ENCODE peak calls at places on chromosomes 4 and X, in five cellular contexts. S, V, P, J and Y are unnamed samples.

GRCh38 chr4:25654971-25655963 is at the start of gene SLC34A2:
- DNase-seq in P (no peak), S (no peak), J (peak; percentile 88), V (peak; percentile 64), Y (no peak)

GRCh38 chr4:78484574-78484973 is 67.0 kb upstream of the ANXA3 start:
- DNase-seq in V (no peak), P (no peak), S (peak; percentile 16), J (no peak), Y (peak; percentile 9)

GRCh38 chr4:127849505-127850234 is 31.0 kb upstream of the PLK4 start:
- DNase-seq in V (no peak), J (no peak), P (no peak), S (no peak), Y (no peak)

GRCh38 chr4:73734405-73735070 is 5.8 kb upstream of the CXCL8 start:
- DNase-seq in S (peak; percentile 68), V (no peak), P (no peak), J (no peak), Y (peak; percentile 83)

GRCh38 chrX:23884427-23885024 is 23.2 kb downstream of the APOO start:
- DNase-seq in S (no peak), P (no peak), V (peak; percentile 52), J (no peak), Y (no peak)

GRCh38 chr4:73917081-73917501 is 47.9 kb downstream of the CXCL1 start:
- DNase-seq in P (no peak), S (peak; percentile 97), V (peak; percentile 91), J (no peak), Y (peak; percentile 99)

GRCh38 chr4:78379991-78380739 is 171.4 kb upstream of the ANXA3 start:
- DNase-seq in S (peak; percentile 34), V (peak; percentile 69), J (no peak), P (no peak), Y (peak; percentile 51)

GRCh38 chr4:164956766-164957643 is 20.5 kb downstream of the TRIM61 start:
- DNase-seq in S (peak; percentile 55), J (peak; percentile 89), V (peak; percentile 76), P (peak; percentile 72), Y (peak; percentile 53)

GRCh38 chr4:153260553-153261306 is 56.5 kb downstream of the TRIM2 start:
- DNase-seq in J (no peak), P (no peak), S (peak; percentile 76), V (no peak), Y (peak; percentile 52)

GRCh38 chrX:24761306-24761705 is 67.6 kb downstream of the POLA1 start:
- DNase-seq in J (no peak), P (no peak), S (peak; percentile 35), V (no peak), Y (no peak)

GRCh38 chr4:169315530-169316306 is 45.0 kb upstream of the SH3RF1 start:
- DNase-seq in P (no peak), J (no peak), V (peak; percentile 83), S (peak; percentile 73), Y (peak; percentile 49)

GRCh38 chr4:75321484-75321883 is 192.7 kb downstream of the RCHY1 start:
- DNase-seq in J (no peak), V (no peak), P (no peak), S (no peak), Y (no peak)

GRCh38 chrX:1661048-1661921 is 46.4 kb downstream of the ASMT start:
- DNase-seq in S (no peak), P (no peak), V (no peak), J (peak; percentile 79), Y (no peak)

GRCh38 chr4:1399508-1400190 is 6.6 kb downstream of the NKX1-1 start:
- DNase-seq in J (peak; percentile 15), S (no peak), V (no peak), P (no peak), Y (no peak)

GRCh38 chr4:165330071-165330470 is 2.6 kb downstream of the MSMO1 start:
- DNase-seq in J (no peak), V (no peak), S (no peak), P (no peak), Y (no peak)

GRCh38 chrX:11558972-11559371 is 106.7 kb downstream of the ARHGAP6 start:
- DNase-seq in P (peak; percentile 8), J (peak; percentile 41), S (no peak), V (no peak), Y (no peak)

GRCh38 chrX:155612312-155613224 is at the start of gene TMLHE:
- DNase-seq in J (peak; percentile 70), V (peak; percentile 44), S (peak; percentile 65), P (peak; percentile 46), Y (peak; percentile 58)

GRCh38 chr4:71472946-71473345 is 134.1 kb downstream of the SLC4A4 start:
- DNase-seq in S (peak; percentile 72), P (no peak), V (peak; percentile 72), J (no peak), Y (peak; percentile 83)

GRCh38 chr4:178137732-178138471 is 695.7 kb upstream of the AGA start:
- DNase-seq in S (no peak), J (no peak), P (no peak), V (no peak), Y (no peak)

GRCh38 chr4:163193717-163194116 is 27.0 kb upstream of the NAF1 start:
- DNase-seq in P (no peak), S (no peak), V (no peak), J (no peak), Y (no peak)

GRCh38 chr4:163196904-163197505 is 30.3 kb upstream of the NAF1 start:
- DNase-seq in S (no peak), P (no peak), V (no peak), J (no peak), Y (no peak)

GRCh38 chr4:163194593-163194992 is 27.9 kb upstream of the NAF1 start:
- DNase-seq in S (no peak), V (no peak), P (no peak), J (no peak), Y (no peak)

GRCh38 chr4:163195247-163195765 is 28.6 kb upstream of the NAF1 start:
- DNase-seq in V (no peak), P (no peak), J (no peak), S (no peak), Y (no peak)

DNA sequence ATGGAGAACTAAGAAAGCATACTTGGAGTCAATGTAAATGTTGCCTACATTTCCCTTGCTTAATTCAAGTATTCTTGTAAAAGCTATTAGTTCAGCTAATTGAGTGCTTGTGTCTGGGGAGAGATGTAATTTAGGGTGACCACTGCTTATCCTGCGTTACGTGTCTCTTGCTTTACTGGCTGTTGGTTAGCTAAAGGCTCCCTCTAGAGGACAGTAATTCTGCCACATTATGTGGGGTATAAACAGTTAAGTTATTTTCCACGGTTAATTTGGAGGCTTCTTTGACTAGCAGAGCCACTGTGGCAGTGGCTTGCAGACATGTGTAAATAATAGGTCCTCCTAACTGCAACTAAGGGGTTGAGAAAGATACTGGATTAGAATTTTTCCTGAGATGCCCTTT is 25.3 kb upstream of the NAF1 start:
- DNase-seq in P (no peak), S (no peak), J (no peak), V (peak; percentile 31), Y (peak; percentile 35)
- TF ChIP-seq CTCF in P (peak; percentile 14), S (no peak), J (no peak), V (peak; percentile 25), Y (peak; percentile 30)

GRCh38 chr4:147110968-147111367 is 165.3 kb upstream of the TTC29 start:
- DNase-seq in V (peak; percentile 20), P (no peak), S (peak; percentile 61), J (no peak), Y (peak; percentile 66)
- TF ChIP-seq CTCF in V (peak; percentile 23), P (peak; percentile 15), S (peak; percentile 15), J (peak; percentile 19), Y (no peak)

DNA sequence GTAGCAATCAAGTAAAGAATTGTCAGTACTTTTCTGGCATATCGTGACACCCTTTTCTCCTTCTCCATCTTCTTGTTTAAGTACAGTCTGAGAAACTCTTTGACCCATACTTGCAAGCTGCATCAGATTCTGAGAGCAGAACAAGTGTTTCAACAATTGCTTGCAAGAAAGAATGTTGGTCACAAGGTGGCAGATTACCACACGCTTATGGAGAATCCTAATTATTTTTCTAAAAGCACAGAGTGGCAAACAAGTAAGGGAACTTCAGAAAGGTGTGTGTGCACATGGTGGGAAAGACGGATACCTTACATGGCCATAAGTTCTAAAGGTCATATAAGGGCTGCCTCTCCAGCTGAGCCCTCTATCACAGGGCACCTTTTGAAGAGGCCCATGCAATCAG is 136.4 kb upstream of the FGF13 start:
- DNase-seq in P (no peak), S (peak; percentile 66), J (no peak), V (peak; percentile 47), Y (no peak)
- TF ChIP-seq CTCF in P (no peak), S (peak; percentile 31), J (no peak), V (peak; percentile 47), Y (no peak)

GRCh38 chr4:100746141-100746540 is 228.3 kb upstream of the EMCN start:
- DNase-seq in V (peak; percentile 17), S (no peak), J (no peak), P (no peak), Y (no peak)

GRCh38 chr4:100736651-100737450 is 219.0 kb upstream of the EMCN start:
- DNase-seq in V (peak; percentile 87), J (no peak), P (no peak), S (peak; percentile 99), Y (peak; percentile 94)

GRCh38 chr4:100738388-100739165 is 220.8 kb upstream of the EMCN start:
- DNase-seq in J (no peak), S (peak; percentile 98), P (peak; percentile 8), V (peak; percentile 97), Y (peak; percentile 83)

DNA sequence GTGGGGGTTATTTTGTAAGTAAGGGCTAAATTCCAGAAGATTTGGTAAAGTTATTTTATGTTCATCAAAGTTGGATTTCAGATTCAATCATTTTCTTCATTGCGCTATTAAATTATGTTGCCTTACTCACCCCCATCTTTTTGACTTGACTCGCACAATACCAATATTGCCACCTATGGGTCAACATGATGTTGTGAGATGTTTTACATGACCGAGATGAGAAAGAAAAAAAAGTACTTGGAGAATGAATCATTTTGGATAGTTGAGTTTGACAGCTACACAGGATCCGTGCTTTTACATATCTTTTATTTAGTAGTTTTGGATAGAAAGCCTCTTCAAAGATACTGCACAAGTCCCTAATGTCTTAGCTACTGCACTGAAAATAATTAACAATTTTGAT is 224.2 kb upstream of the EMCN start:
- DNase-seq in J (no peak), V (peak; percentile 78), P (peak; percentile 8), S (peak; percentile 73), Y (peak; percentile 77)
- TF ChIP-seq CTCF in J (peak; percentile 37), V (peak; percentile 64), P (peak; percentile 42), S (peak; percentile 48), Y (peak; percentile 61)

GRCh38 chr4:115234405-115235093 is 121.1 kb upstream of the NDST4 start:
- DNase-seq in P (no peak), V (peak; percentile 45), S (no peak), J (no peak), Y (no peak)
- TF ChIP-seq CTCF in P (peak; percentile 21), V (peak; percentile 49), S (no peak), J (peak; percentile 41), Y (no peak)

DNA sequence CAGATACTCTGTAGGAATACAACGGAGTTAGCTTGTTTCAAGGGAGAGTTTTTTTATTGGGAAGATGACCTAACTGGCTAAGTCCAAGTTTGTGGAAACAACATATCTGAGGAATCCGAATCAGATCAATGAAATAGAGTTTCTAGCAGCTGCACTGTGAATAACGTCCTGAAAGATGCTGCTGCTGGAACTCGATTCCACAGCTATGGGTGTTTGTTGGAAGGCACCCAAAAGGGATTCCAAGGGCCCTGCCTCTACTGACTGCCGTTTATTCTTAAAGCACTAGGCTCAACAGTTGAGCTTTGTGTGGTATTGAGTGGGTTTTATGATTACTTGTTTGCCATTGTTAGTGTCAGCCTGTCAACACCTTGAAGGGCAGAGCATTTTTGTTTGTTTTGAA is 6.6 kb upstream of the GBA3 start:
- DNase-seq in V (no peak), S (peak; percentile 19), P (no peak), J (no peak), Y (peak; percentile 21)
- TF ChIP-seq CTCF in V (no peak), S (no peak), P (no peak), J (no peak), Y (no peak)

GRCh38 chr4:143202824-143203223 is 18.1 kb downstream of the USP38 start:
- DNase-seq in J (no peak), P (no peak), S (peak; percentile 55), V (peak; percentile 26), Y (peak; percentile 50)
- TF ChIP-seq CTCF in J (peak; percentile 19), P (peak; percentile 34), S (peak; percentile 29), V (no peak), Y (peak; percentile 29)